ENCODE peak calls at places on chromosomes 6 and 20, in four cellular contexts. A is A549, T is K562, M is GM12878. L is an unnamed sample.

GRCh38 chr20:6533321-6533720 is 234.2 kb upstream of the BMP2 start:
- DNase-seq in A (no peak), T (no peak), M (no peak), L (no peak)

GRCh38 chr6:34865107-34865506 is 22.7 kb downstream of the TAF11 start:
- DNase-seq in A (no peak), T (peak), M (no peak), L (no peak)

GRCh38 chr6:48086187-48086586 is 24.8 kb downstream of the PTCHD4 start:
- DNase-seq in A (no peak), T (no peak), M (no peak), L (no peak)

GRCh38 chr6:105838156-105838555 is 248.0 kb upstream of the PRDM1 start:
- DNase-seq in A (no peak), T (no peak), M (no peak), L (no peak)

GRCh38 chr6:111737065-111737521 is 131.4 kb upstream of the TRAF3IP2 start:
- DNase-seq in A (no peak), T (no peak), M (no peak), L (peak)

GRCh38 chr6:88730602-88731001 is 232.8 kb downstream of the RNGTT start:
- DNase-seq in A (peak), T (no peak), M (no peak), L (no peak)

GRCh38 chr6:147530132-147531060 is 21.9 kb downstream of the SAMD5 start:
- DNase-seq in A (no peak), T (no peak), M (peak), L (no peak)

GRCh38 chr6:105844275-105844848 is 241.8 kb upstream of the PRDM1 start:
- DNase-seq in A (no peak), T (no peak), M (no peak), L (no peak)

GRCh38 chr20:23374441-23374840 is 12.5 kb downstream of the GZF1 start:
- DNase-seq in A (no peak), T (no peak), M (no peak), L (no peak)

GRCh38 chr6:81938014-81938761 is 185.7 kb upstream of the TENT5A start:
- DNase-seq in A (peak), T (peak), M (peak), L (peak)

GRCh38 chr20:9506964-9507369 is 7.4 kb upstream of the LAMP5 start:
- DNase-seq in A (no peak), T (no peak), M (no peak), L (no peak)

GRCh38 chr6:153618371-153619328 is 420.4 kb upstream of the OPRM1 start:
- DNase-seq in A (no peak), T (no peak), M (no peak), L (no peak)

GRCh38 chr6:33621396-33622388 is 570 bp downstream of the ITPR3 start:
- DNase-seq in A (no peak), T (peak), M (no peak), L (no peak)

GRCh38 chr6:163457637-163458561 is 43.4 kb downstream of the QKI start:
- DNase-seq in A (peak), T (no peak), M (no peak), L (peak)

GRCh38 chr6:108719477-108719876 is 128.7 kb upstream of the ARMC2 start:
- DNase-seq in A (no peak), T (no peak), M (no peak), L (no peak)

GRCh38 chr6:41327177-41327576 is 8.2 kb upstream of the NCR2 start:
- DNase-seq in A (no peak), T (no peak), M (no peak), L (no peak)

GRCh38 chr6:139891471-139891870 is 517.0 kb upstream of the CITED2 start:
- DNase-seq in A (no peak), T (no peak), M (no peak), L (no peak)

GRCh38 chr20:49981218-49982071 is 1.3 kb upstream of the SNAI1 start:
- DNase-seq in A (no peak), T (no peak), M (no peak), L (no peak)

GRCh38 chr20:22576733-22577514 is 7.4 kb downstream of the FOXA2 start:
- DNase-seq in A (no peak), T (no peak), M (no peak), L (peak)

GRCh38 chr6:124679392-124679791 is 282.8 kb upstream of the RNF217 start:
- DNase-seq in A (no peak), T (no peak), M (no peak), L (no peak)

GRCh38 chr6:10384719-10385511 is 30.0 kb downstream of the TFAP2A start:
- DNase-seq in A (no peak), T (no peak), M (no peak), L (no peak)

GRCh38 chr6:153525998-153526397 is 394.9 kb upstream of the RGS17 start:
- DNase-seq in A (no peak), T (no peak), M (no peak), L (no peak)

GRCh38 chr6:34027445-34027936 is 118.4 kb downstream of the GRM4 start:
- DNase-seq in A (peak), T (peak), M (no peak), L (peak)

GRCh38 chr6:151070666-151071065 is 169.1 kb upstream of the AKAP12 start:
- DNase-seq in A (no peak), T (no peak), M (no peak), L (peak)

GRCh38 chr20:49797292-49797628 is 15.4 kb upstream of the SLC9A8 start:
- DNase-seq in A (no peak), T (no peak), M (no peak), L (no peak)

GRCh38 chr6:72316675-72317380 is 305.0 kb upstream of the KCNQ5 start:
- DNase-seq in A (no peak), T (no peak), M (no peak), L (no peak)

GRCh38 chr20:35369804-35370203 is 42.0 kb downstream of the UQCC1 start:
- DNase-seq in A (no peak), T (no peak), M (no peak), L (peak)

GRCh38 chr6:692356-692851 is 535 bp downstream of the EXOC2 start:
- DNase-seq in A (peak), T (peak), M (peak), L (peak)

GRCh38 chr20:31587545-31588389 is 17.3 kb upstream of the ID1 start:
- DNase-seq in A (no peak), T (no peak), M (no peak), L (no peak)

DNA sequence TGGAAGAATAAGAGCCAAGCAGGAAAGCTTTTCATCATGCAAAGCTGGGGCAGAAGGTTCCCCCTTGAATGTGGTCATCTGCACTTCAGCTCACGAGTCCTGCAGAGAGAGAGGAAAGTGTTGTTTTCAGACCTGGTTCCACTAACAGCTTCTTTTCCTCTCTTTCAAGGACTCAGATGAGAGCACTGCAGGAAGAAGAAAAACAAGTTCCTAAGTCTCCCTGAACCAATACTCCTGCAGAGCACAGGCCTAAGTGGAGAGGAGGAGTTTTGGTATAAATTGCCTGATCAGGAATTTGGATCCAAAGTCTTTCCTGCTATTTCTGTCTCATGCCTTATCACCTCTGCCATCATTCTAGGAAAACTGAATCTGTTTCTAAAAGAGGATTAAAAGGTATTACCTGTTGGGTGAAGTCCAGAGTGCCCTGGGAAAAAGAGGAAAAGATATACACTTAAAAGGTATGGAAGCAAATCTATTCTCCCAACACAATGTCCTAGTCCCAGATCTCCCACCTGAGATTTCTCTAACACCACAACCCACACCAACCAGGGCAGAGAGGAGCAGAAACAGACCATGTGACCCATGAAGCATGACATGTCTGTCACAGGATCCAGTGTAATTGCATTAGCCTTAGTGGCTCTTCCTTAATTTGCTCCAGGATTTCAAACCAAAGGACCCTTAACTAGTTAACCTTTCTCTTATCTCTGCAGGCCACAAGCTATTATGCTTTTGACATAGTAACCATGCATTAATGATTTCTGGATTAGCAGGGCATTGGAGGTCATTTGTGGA is 12.2 kb downstream of the HLA-DRB5 start:
- DNase-seq in A (no peak), T (no peak), M (no peak), L (no peak)
- TF ChIP-seq HDAC2 in A (no peak), T (no peak), M (no peak), L (no peak)

GRCh38 chr6:36118550-36119107 is 11.7 kb upstream of the MAPK13 start:
- DNase-seq in A (no peak), T (peak), M (no peak), L (peak)
- TF ChIP-seq HDAC2 in A (no peak), T (no peak), M (no peak), L (no peak)

GRCh38 chr6:158058156-158058723 is 76.6 kb downstream of the SYNJ2 start:
- DNase-seq in A (no peak), T (no peak), M (no peak), L (no peak)

GRCh38 chr6:158059108-158059507 is 77.4 kb downstream of the SYNJ2 start:
- DNase-seq in A (no peak), T (no peak), M (no peak), L (no peak)

GRCh38 chr6:158061709-158062461 is 80.2 kb downstream of the SYNJ2 start:
- DNase-seq in A (no peak), T (no peak), M (no peak), L (no peak)

GRCh38 chr6:158061361-158061708 is 79.7 kb downstream of the SYNJ2 start:
- DNase-seq in A (no peak), T (no peak), M (no peak), L (no peak)

GRCh38 chr6:158060447-158061360 is 79.0 kb downstream of the SYNJ2 start:
- DNase-seq in A (peak), T (no peak), M (no peak), L (no peak)
- TF ChIP-seq HDAC2 in A (no peak), T (no peak), M (no peak), L (no peak)

GRCh38 chr6:22413681-22414305 is 117.0 kb upstream of the PRL start:
- DNase-seq in A (no peak), T (no peak), M (no peak), L (no peak)
- TF ChIP-seq HDAC2 in A (no peak), T (no peak), M (no peak), L (no peak)

GRCh38 chr6:2448826-2449571 is 203.6 kb upstream of the GMDS start:
- DNase-seq in A (peak), T (peak), M (no peak), L (peak)
- TF ChIP-seq HDAC2 in A (no peak), T (no peak), M (no peak), L (no peak)

DNA sequence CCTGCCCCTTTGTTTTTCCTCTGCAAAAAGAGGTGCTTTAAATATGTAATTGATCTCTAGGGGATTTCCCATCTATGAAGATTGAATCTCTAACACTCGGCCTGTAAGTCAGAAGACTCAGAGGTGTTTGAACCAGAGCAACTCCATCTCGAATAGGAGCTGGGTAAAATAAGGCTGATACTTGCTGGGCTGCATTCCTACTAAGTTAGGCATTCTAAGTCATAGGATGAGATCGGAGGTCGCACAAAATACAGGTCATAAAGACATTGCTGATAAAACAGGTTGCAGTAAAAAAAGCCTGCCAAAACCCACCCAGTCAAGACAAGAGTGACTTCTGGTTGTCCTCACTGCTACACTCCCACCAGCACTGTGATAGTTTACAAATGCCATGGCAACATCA is 129.9 kb upstream of the PHACTR1 start:
- DNase-seq in A (no peak), T (no peak), M (no peak), L (no peak)
- TF ChIP-seq HDAC2 in A (no peak), T (no peak), M (no peak), L (no peak)

DNA sequence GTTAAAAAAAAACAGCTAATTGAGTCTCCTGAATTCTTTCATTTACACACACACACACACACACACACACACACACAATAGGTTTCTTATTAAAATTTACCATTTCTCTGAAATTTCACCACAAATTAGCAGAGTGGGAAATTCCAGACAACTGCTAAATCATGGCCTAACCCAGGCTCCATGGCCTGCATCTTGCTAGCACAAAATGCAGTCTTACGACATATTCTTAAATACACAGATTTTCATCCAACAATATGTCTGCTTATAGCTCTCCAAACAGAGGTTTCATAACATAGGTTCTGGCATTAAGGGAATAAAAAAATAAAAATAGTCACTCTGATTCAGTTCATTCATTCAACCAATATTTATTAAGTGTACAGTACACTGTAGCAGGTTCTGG is 46.9 kb downstream of the SOD2 start:
- DNase-seq in A (no peak), T (no peak), M (no peak), L (no peak)
- TF ChIP-seq HDAC2 in A (no peak), T (no peak), M (no peak), L (no peak)

GRCh38 chr6:25122001-25122400 is 157.2 kb upstream of the CARMIL1 start:
- DNase-seq in A (no peak), T (no peak), M (no peak), L (no peak)
- TF ChIP-seq HDAC2 in A (no peak), T (no peak), M (no peak), L (no peak)

DNA sequence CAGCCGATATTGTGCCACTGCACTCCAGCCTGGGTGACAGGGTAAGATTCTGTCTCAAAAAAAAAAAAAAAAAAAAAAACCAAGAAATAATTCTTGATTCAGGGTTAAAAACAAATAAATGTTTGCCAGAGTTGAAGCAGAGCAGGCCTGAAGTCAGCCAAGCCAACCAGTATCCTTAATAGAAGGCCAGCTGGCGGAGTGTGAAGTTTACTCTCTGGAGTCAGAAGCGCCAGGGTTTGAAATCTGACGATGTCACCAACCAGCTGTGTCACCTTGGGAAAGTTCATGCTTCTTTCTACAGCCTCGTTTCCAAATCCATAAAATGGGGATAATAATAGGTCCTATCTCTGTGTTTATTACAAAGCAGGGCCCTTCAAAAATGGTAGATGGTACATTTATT is 73.0 kb upstream of the ENPP5 start:
- DNase-seq in A (no peak), T (no peak), M (no peak), L (no peak)
- TF ChIP-seq HDAC2 in A (no peak), T (no peak), M (no peak), L (no peak)

L was measured in HepG2.